ENCODE peak calls at places on chromosomes 11 and 22, in six cellular contexts. S is upper lobe of left lung, U is kidney glomerular epithelial cell, T is GM19239, E is bronchial epithelial cell, D is HTR-8/SVneo. H is an unnamed sample.

GRCh38 chr22:43343262-43343988 is at the start of gene SCUBE1:
- DNase-seq in E (peak), T (no peak), S (peak), U (peak), D (peak), H (no peak)

GRCh38 chr11:17595526-17596309 is 48.7 kb downstream of the OTOG start:
- DNase-seq in T (no peak), S (peak), E (no peak), U (no peak), D (no peak), H (no peak)

GRCh38 chr22:46502776-46503175 is 34.6 kb downstream of the CELSR1 start:
- DNase-seq in D (no peak), T (no peak), U (no peak), E (no peak), S (no peak), H (no peak)

GRCh38 chr11:45332486-45332934 is 46.4 kb upstream of the SYT13 start:
- DNase-seq in E (no peak), U (peak), S (no peak), D (peak), T (peak), H (no peak)

GRCh38 chr11:122045181-122045586 is 70.8 kb downstream of the BLID start:
- DNase-seq in T (no peak), U (peak), D (peak), E (peak), S (no peak), H (no peak)

GRCh38 chr11:133957926-133958325 is 1.2 kb upstream of the IGSF9B start:
- DNase-seq in T (no peak), D (no peak), S (no peak), U (peak), E (no peak), H (no peak)

GRCh38 chr11:66852466-66853241 is 4.2 kb upstream of the LRFN4 start:
- DNase-seq in D (no peak), U (no peak), T (no peak), S (no peak), E (no peak), H (no peak)

GRCh38 chr11:96736591-96736990 is 346.8 kb downstream of the JRKL start:
- DNase-seq in E (no peak), U (no peak), T (no peak), D (no peak), S (no peak), H (no peak)

GRCh38 chr11:70755410-70756158 is 357.3 kb downstream of the CTTN start:
- DNase-seq in U (peak), D (peak), E (peak), S (peak), T (peak), H (no peak)

GRCh38 chr11:2531987-2532703 is 87.3 kb downstream of the KCNQ1 start:
- DNase-seq in U (no peak), D (no peak), E (no peak), S (no peak), T (no peak), H (no peak)

GRCh38 chr22:46150615-46151423 is 493 bp downstream of the PPARA start:
- DNase-seq in E (no peak), U (no peak), D (peak), S (peak), T (peak), H (no peak)

GRCh38 chr11:94034207-94034606 is 13.1 kb downstream of the HEPHL1 start:
- DNase-seq in S (no peak), E (no peak), T (no peak), U (no peak), D (no peak), H (no peak)

GRCh38 chr11:422249-422656 is 7.5 kb upstream of the SIGIRR start:
- DNase-seq in T (no peak), D (no peak), S (no peak), E (no peak), U (no peak), H (no peak)

GRCh38 chr11:79503028-79503427 is 62.2 kb upstream of the TENM4 start:
- DNase-seq in D (no peak), U (no peak), T (no peak), S (no peak), E (no peak), H (no peak)

GRCh38 chr11:66479741-66480115 is 506 bp upstream of the DPP3 start:
- DNase-seq in S (peak), U (peak), E (peak), T (no peak), D (peak), H (no peak)

GRCh38 chr11:63906585-63906984 is 10.4 kb downstream of the RCOR2 start:
- DNase-seq in E (no peak), S (no peak), D (no peak), T (no peak), U (no peak), H (no peak)

GRCh38 chr11:117654856-117655255 is 142.2 kb downstream of the DSCAML1 start:
- DNase-seq in D (no peak), U (no peak), S (no peak), T (no peak), E (no peak), H (no peak)

GRCh38 chr11:9219572-9219971 is 45.6 kb downstream of the DENND5A start:
- DNase-seq in E (peak), U (no peak), T (no peak), D (peak), S (no peak), H (no peak)

GRCh38 chr11:59668188-59668949 is 468 bp downstream of the PATL1 start:
- DNase-seq in E (peak), S (peak), U (peak), T (peak), D (peak), H (no peak)

GRCh38 chr11:63804259-63804658 is 9.0 kb upstream of the SPINDOC start:
- DNase-seq in S (no peak), D (no peak), E (peak), T (no peak), U (no peak), H (no peak)

GRCh38 chr11:46668480-46669085 is 31.8 kb downstream of the ARHGAP1 start:
- DNase-seq in E (no peak), S (no peak), U (no peak), D (no peak), T (no peak), H (no peak)

GRCh38 chr11:8722156-8722555 is 39.6 kb downstream of the RPL27A start:
- DNase-seq in U (no peak), E (no peak), T (no peak), S (no peak), D (no peak), H (no peak)

GRCh38 chr22:39173787-39174497 is 21.5 kb upstream of the CBX7 start:
- DNase-seq in S (no peak), T (no peak), D (no peak), U (peak), E (no peak), H (no peak)

GRCh38 chr11:48005133-48005532 is 24.8 kb downstream of the PTPRJ start:
- DNase-seq in U (no peak), D (no peak), T (no peak), E (no peak), S (no peak), H (no peak)

GRCh38 chr22:49097171-49097925 is 730.3 kb downstream of the BRD1 start:
- DNase-seq in S (no peak), T (no peak), D (no peak), U (no peak), E (no peak), H (no peak)

GRCh38 chr11:120126543-120126942 is 11.4 kb downstream of the TRIM29 start:
- DNase-seq in T (no peak), E (no peak), U (no peak), D (no peak), S (no peak), H (no peak)

GRCh38 chr11:35486446-35486845 is 39.0 kb downstream of the PAMR1 start:
- DNase-seq in S (no peak), T (no peak), U (no peak), D (no peak), E (no peak), H (no peak)

GRCh38 chr11:132056689-132057088 is 686.3 kb downstream of the NTM start:
- DNase-seq in S (no peak), E (no peak), D (peak), U (no peak), T (no peak), H (no peak)

GRCh38 chr11:62456630-62457029 is 37.8 kb downstream of the SCGB1A1 start:
- DNase-seq in E (no peak), S (no peak), U (no peak), D (no peak), T (no peak), H (no peak)

GRCh38 chr11:64755681-64756361 is 4.0 kb downstream of the PYGM start:
- DNase-seq in S (no peak), D (no peak), E (no peak), U (no peak), T (no peak), H (no peak)

GRCh38 chr11:77799338-77799737 is 21.2 kb downstream of the RSF1 start:
- DNase-seq in T (no peak), U (no peak), D (no peak), S (no peak), E (no peak), H (no peak)

GRCh38 chr11:71488968-71489265 is 35.9 kb downstream of the NADSYN1 start:
- DNase-seq in S (no peak), D (no peak), E (no peak), T (no peak), U (no peak), H (no peak)

GRCh38 chr11:45607995-45608394 is 57.4 kb downstream of the CHST1 start:
- DNase-seq in T (no peak), E (no peak), U (peak), S (no peak), D (no peak), H (no peak)

GRCh38 chr11:131511794-131512193 is 141.4 kb downstream of the NTM start:
- DNase-seq in U (no peak), E (peak), D (no peak), S (peak), T (peak), H (no peak)

H was measured in GM12878.